ENCODE peak calls at places on chromosomes 4 and X, in five cellular contexts. N, H, L, C and K are unnamed samples.

GRCh38 chr4:5361968-5362367 is 310.7 kb downstream of the STK32B start:
- DNase-seq in N (no peak), H (no peak), L (no peak), C (no peak), K (no peak)

GRCh38 chrX:154738013-154738738 is 12.7 kb downstream of the GAB3 start:
- DNase-seq in N (no peak), H (no peak), L (no peak), C (no peak), K (no peak)

GRCh38 chr4:132065940-132066495 is 1083.1 kb upstream of the PCDH10 start:
- DNase-seq in N (no peak), H (no peak), L (no peak), C (no peak), K (no peak)

GRCh38 chrX:65586491-65586890 is 51.9 kb upstream of the LAS1L start:
- DNase-seq in N (no peak), H (no peak), L (no peak), C (no peak), K (no peak)

GRCh38 chrX:119201570-119201969 is 34.5 kb upstream of the PGRMC1 start:
- DNase-seq in N (no peak), H (no peak), L (no peak), C (no peak), K (no peak)

GRCh38 chrX:115183980-115184379 is 5.2 kb upstream of the RBMXL3 start:
- DNase-seq in N (no peak), H (no peak), L (no peak), C (no peak), K (no peak)

GRCh38 chr4:159481936-159482335 is 379.1 kb downstream of the RAPGEF2 start:
- DNase-seq in N (no peak), H (no peak), L (no peak), C (no peak), K (no peak)

GRCh38 chrX:40152706-40153334 is 55.1 kb upstream of the BCOR start:
- DNase-seq in N (no peak), H (no peak), L (no peak), C (peak), K (peak)